ENCODE peak calls at places on chromosomes 1 and 21, in four cellular contexts. F is heart left ventricle, M is brain microvascular endothelial cell, N is tibial nerve. X is an unnamed sample.

GRCh38 chr21:36260802-36261201 is 59.2 kb upstream of the MORC3 start:
- DNase-seq in F (no peak), M (no peak), N (no peak), X (no peak)

GRCh38 chr21:39599191-39599966 is 13.4 kb upstream of the B3GALT5 start:
- DNase-seq in F (no peak), M (no peak), N (no peak), X (no peak)

GRCh38 chr1:78019031-78019430 is 14.3 kb downstream of the DNAJB4 start:
- DNase-seq in F (no peak), M (no peak), N (no peak), X (no peak)

GRCh38 chr1:220371324-220371723 is 99.1 kb upstream of the RAB3GAP2 start:
- DNase-seq in F (no peak), M (no peak), N (no peak), X (peak)

GRCh38 chr21:41957991-41958766 is 4.4 kb upstream of the C2CD2 start:
- DNase-seq in F (peak), M (peak), N (peak), X (peak)

GRCh38 chr1:164611754-164612642 is 53.0 kb downstream of the PBX1 start:
- DNase-seq in F (no peak), M (peak), N (no peak), X (no peak)

GRCh38 chr1:47951545-47952235 is 45.5 kb downstream of the TRABD2B start:
- DNase-seq in F (no peak), M (no peak), N (no peak), X (no peak)

GRCh38 chr1:179870870-179871269 is 6.7 kb downstream of the TOR1AIP2 start:
- DNase-seq in F (no peak), M (no peak), N (no peak), X (no peak)

GRCh38 chr21:15272591-15272990 is 207.8 kb upstream of the NRIP1 start:
- DNase-seq in F (no peak), M (no peak), N (no peak), X (no peak)

GRCh38 chr1:46673749-46674182 is 2.1 kb downstream of the TEX38 start:
- DNase-seq in F (no peak), M (peak), N (no peak), X (no peak)

GRCh38 chr1:244391761-244392160 is 59.9 kb downstream of the ADSS2 start:
- DNase-seq in F (no peak), M (no peak), N (no peak), X (no peak)

GRCh38 chr1:240598201-240598600 is 13.8 kb downstream of the GREM2 start:
- DNase-seq in F (no peak), M (no peak), N (no peak), X (no peak)

GRCh38 chr1:67542747-67543146 is 112.5 kb upstream of the SERBP1 start:
- DNase-seq in F (no peak), M (no peak), N (no peak), X (no peak)
- H3K4me3 ChIP-seq in F (no peak), M (no peak), N (no peak), X (no peak)

GRCh38 chr1:221972262-221973235 is 230.7 kb upstream of the DUSP10 start:
- DNase-seq in F (no peak), M (no peak), N (no peak), X (no peak)
- H3K4me3 ChIP-seq in F (no peak), M (no peak), N (no peak), X (no peak)

GRCh38 chr21:45934570-45934969 is 47.0 kb upstream of the COL6A1 start:
- DNase-seq in F (no peak), M (no peak), N (no peak), X (no peak)

GRCh38 chr21:45934071-45934470 is 47.5 kb upstream of the COL6A1 start:
- DNase-seq in F (no peak), M (no peak), N (no peak), X (no peak)

GRCh38 chr21:45931397-45931969 is 50.1 kb upstream of the COL6A1 start:
- DNase-seq in F (no peak), M (no peak), N (no peak), X (no peak)

GRCh38 chr21:45930792-45931191 is 50.8 kb upstream of the COL6A1 start:
- DNase-seq in F (no peak), M (no peak), N (no peak), X (no peak)

GRCh38 chr21:45932922-45933502 is 48.6 kb upstream of the COL6A1 start:
- DNase-seq in F (no peak), M (no peak), N (no peak), X (no peak)
- H3K4me3 ChIP-seq in F (no peak), M (no peak), N (no peak), X (no peak)

GRCh38 chr1:215883004-215883403 is 315.9 kb downstream of the KCTD3 start:
- DNase-seq in F (no peak), M (no peak), N (no peak), X (no peak)
- H3K4me3 ChIP-seq in F (no peak), M (no peak), N (no peak), X (no peak)

GRCh38 chr1:65156910-65157545 is 9.0 kb downstream of the AK4 start:
- DNase-seq in F (no peak), M (no peak), N (no peak), X (no peak)

GRCh38 chr1:65150583-65151263 is 2.7 kb downstream of the AK4 start:
- DNase-seq in F (no peak), M (no peak), N (no peak), X (no peak)

GRCh38 chr1:65151641-65152040 is 3.6 kb downstream of the AK4 start:
- DNase-seq in F (no peak), M (no peak), N (no peak), X (no peak)

GRCh38 chr1:65149753-65150463 is 1.9 kb downstream of the AK4 start:
- DNase-seq in F (no peak), M (no peak), N (no peak), X (no peak)

DNA sequence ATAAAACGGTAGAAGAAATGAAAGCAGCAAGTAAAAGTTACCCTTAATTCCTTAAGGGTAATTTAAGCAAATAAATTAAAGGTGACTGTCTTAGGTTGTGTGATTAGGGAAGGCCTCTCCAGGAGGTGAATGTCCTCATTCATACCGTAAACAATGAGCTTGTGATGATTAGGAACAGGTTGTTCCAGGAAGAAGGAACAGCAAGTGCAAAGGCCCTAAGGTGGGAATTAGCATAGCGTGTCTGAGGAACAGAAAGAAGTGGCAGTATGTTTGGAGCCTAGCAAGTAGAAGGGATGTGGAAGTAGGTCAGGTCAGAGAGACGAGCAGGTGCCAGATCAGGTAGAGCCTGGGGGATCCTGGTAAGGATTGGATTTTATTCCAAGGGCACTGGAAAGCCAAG is 5.6 kb downstream of the AK4 start:
- DNase-seq in F (no peak), M (no peak), N (no peak), X (no peak)
- H3K4me3 ChIP-seq in F (no peak), M (no peak), N (no peak), X (no peak)

GRCh38 chr1:39398278-39399010 is 93.0 kb upstream of the BMP8A start:
- DNase-seq in F (peak), M (peak), N (peak), X (peak)
- H3K4me3 ChIP-seq in F (no peak), M (no peak), N (no peak), X (no peak)

DNA sequence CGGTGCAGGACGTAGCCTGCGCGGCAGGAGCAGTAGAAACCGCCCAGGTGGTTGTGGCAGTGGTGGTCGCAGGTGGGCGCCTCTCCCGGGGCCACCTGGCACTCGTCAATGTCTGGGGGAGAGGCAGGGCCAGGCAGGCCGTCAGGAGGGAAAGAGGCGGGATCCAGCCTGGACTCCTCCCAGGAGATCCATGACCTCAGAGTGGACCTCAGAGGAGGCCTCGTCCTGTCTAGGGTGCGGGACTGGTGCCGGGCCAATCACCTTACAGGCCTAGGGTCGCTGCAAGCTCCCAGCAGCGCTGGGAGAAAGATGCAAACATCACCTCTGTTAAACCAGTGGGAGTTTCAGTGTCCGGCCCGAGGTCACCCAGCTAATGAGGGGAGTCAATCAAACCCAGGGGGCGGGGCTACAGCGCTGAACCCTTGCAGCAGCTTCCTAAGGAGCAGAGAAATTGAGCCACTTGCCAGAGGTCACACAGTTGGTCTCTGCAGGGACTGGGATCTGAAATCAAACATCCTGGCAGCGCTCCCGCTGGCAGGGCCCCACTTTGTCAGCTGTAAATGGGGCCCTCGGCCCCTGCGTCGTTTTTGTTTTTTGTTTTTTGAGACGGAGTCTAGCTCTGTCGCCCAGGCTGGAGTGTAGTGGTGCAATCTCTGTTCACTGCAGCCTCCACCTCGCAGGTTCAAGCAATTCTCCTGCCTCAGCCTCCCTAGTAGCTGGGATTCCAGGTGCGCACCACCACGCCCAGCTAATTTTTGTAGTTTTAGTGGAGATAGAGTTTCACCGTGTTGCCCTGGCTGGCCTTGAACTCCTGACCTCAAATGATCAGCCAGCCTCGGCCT is 1.4 kb downstream of the MASP2 start:
- DNase-seq in F (no peak), M (no peak), N (no peak), X (no peak)
- H3K4me3 ChIP-seq in F (no peak), M (no peak), N (no peak), X (no peak)

GRCh38 chr1:94178896-94179295 is 57.9 kb upstream of the ABCA4 start:
- DNase-seq in F (no peak), M (no peak), N (no peak), X (no peak)
- H3K4me3 ChIP-seq in F (no peak), M (no peak), N (no peak), X (no peak)

GRCh38 chr1:114551400-114551799 is 30.0 kb downstream of the BCAS2 start:
- DNase-seq in F (no peak), M (peak), N (no peak), X (no peak)
- H3K4me3 ChIP-seq in F (no peak), M (no peak), N (no peak), X (no peak)

GRCh38 chr1:207872655-207873054 is 38.3 kb downstream of the CD34 start:
- DNase-seq in F (no peak), M (no peak), N (no peak), X (no peak)
- H3K4me3 ChIP-seq in F (no peak), M (no peak), N (no peak), X (no peak)

X was measured in mucosa of descending colon.